ENCODE peak calls at places on chromosomes 4 and X, in five cellular contexts. D is AG08395, N is retinal pigment epithelial cell, X is GM04504, S is 8988T. Y is an unnamed sample.

GRCh38 chrX:16786791-16787735 is 797 bp downstream of the TXLNG start:
- DNase-seq in S (no peak), D (no peak), X (no peak), N (no peak), Y (no peak)

GRCh38 chrX:138886769-138887168 is 175.3 kb upstream of the FGF13 start:
- DNase-seq in D (no peak), S (no peak), N (no peak), X (no peak), Y (peak)

GRCh38 chr4:40648141-40648540 is 18.5 kb upstream of the RBM47 start:
- DNase-seq in S (no peak), D (no peak), N (no peak), X (no peak), Y (no peak)

GRCh38 chrX:48090123-48090522 is 18.7 kb upstream of the ZNF630 start:
- DNase-seq in X (no peak), S (no peak), N (no peak), D (no peak), Y (no peak)

GRCh38 chr4:69458184-69458826 is 37.4 kb downstream of the UGT2B4 start:
- DNase-seq in X (no peak), N (no peak), D (no peak), S (no peak), Y (no peak)

GRCh38 chr4:7649741-7650531 is 215.2 kb upstream of the PSAPL1 start:
- DNase-seq in X (peak), S (peak), N (no peak), D (peak), Y (no peak)

GRCh38 chr4:79413032-79413431 is 5.0 kb upstream of the GK2 start:
- DNase-seq in S (no peak), N (no peak), X (no peak), D (no peak), Y (no peak)

GRCh38 chrX:68490644-68491043 is 8.2 kb upstream of the YIPF6 start:
- DNase-seq in S (no peak), N (peak), D (peak), X (no peak), Y (no peak)

GRCh38 chrX:150258463-150259430 is 104.4 kb upstream of the MAMLD1 start:
- DNase-seq in X (peak), N (no peak), S (no peak), D (peak), Y (no peak)

GRCh38 chr4:152094851-152095700 is 334.3 kb upstream of the GATB start:
- DNase-seq in S (no peak), D (peak), X (peak), N (no peak), Y (peak)